ENCODE peak calls at places on chromosome 6, in nine cellular contexts. I, A, P, G, K, T, W, H and R are unnamed samples.

GRCh38 chr6:164124986-164125385 is 710.5 kb downstream of the QKI start:
- DNase-seq in I (no peak), A (no peak), P (no peak), G (no peak), K (no peak), T (no peak), W (no peak), H (no peak), R (no peak)

GRCh38 chr6:5746392-5747140 is 260.2 kb downstream of the NRN1 start:
- DNase-seq in I (no peak), A (no peak), P (peak; percentile 30), G (no peak), K (no peak), T (no peak), W (no peak), H (no peak), R (no peak)

GRCh38 chr6:11876934-11877433 is 98.4 kb upstream of the ADTRP start:
- DNase-seq in I (no peak), A (no peak), P (no peak), G (no peak), K (no peak), T (no peak), W (no peak), H (no peak), R (no peak)

GRCh38 chr6:291697-292505 is at the start of gene DUSP22:
- DNase-seq in I (peak; percentile 89), A (peak; percentile 88), P (peak; percentile 89), G (peak; percentile 95), K (peak; percentile 33), T (peak; percentile 89), W (peak; percentile 96), H (peak; percentile 64), R (peak; percentile 85)

GRCh38 chr6:113329942-113330897 is 526.9 kb upstream of the MARCKS start:
- DNase-seq in I (no peak), A (no peak), P (peak; percentile 47), G (no peak), K (no peak), T (no peak), W (no peak), H (no peak), R (no peak)

GRCh38 chr6:26743157-26743821 is 83.7 kb upstream of the ZNF322 start:
- DNase-seq in I (no peak), A (no peak), P (no peak), G (no peak), K (peak; percentile 27), T (peak; percentile 44), W (no peak), H (peak; percentile 77), R (no peak)

GRCh38 chr6:132763269-132763668 is 5.6 kb upstream of the VNN2 start:
- DNase-seq in I (no peak), A (no peak), P (no peak), G (no peak), K (no peak), T (no peak), W (no peak), H (no peak), R (no peak)

GRCh38 chr6:149190228-149190831 is 127.2 kb upstream of the TAB2 start:
- DNase-seq in I (no peak), A (no peak), P (peak; percentile 62), G (no peak), K (no peak), T (peak; percentile 68), W (no peak), H (peak; percentile 39), R (no peak)

GRCh38 chr6:73121421-73121993 is 103.8 kb downstream of the KHDC1L start:
- DNase-seq in I (no peak), A (no peak), P (no peak), G (no peak), K (peak; percentile 29), T (peak; percentile 29), W (no peak), H (peak; percentile 22), R (no peak)

GRCh38 chr6:31581511-31582229 is 554 bp downstream of the LTB start:
- DNase-seq in I (no peak), A (no peak), P (peak; percentile 38), G (no peak), K (no peak), T (no peak), W (peak; percentile 77), H (peak; percentile 2), R (no peak)

GRCh38 chr6:153129873-153130514 is 1.1 kb downstream of the RGS17 start:
- DNase-seq in I (no peak), A (no peak), P (no peak), G (no peak), K (no peak), T (no peak), W (peak; percentile 75), H (peak; percentile 5), R (no peak)

GRCh38 chr6:30130887-30131862 is 4.8 kb upstream of the TRIM40 start:
- DNase-seq in I (peak; percentile 54), A (peak; percentile 61), P (peak; percentile 77), G (no peak), K (peak; percentile 62), T (peak; percentile 92), W (no peak), H (peak; percentile 68), R (peak; percentile 65)

GRCh38 chr6:100464910-100465700 is at the start of gene SIM1:
- DNase-seq in I (no peak), A (peak; percentile 41), P (no peak), G (no peak), K (no peak), T (peak; percentile 65), W (peak; percentile 85), H (peak; percentile 43), R (no peak)

GRCh38 chr6:47438481-47439347 is 38.9 kb upstream of the CD2AP start:
- DNase-seq in I (no peak), A (peak; percentile 69), P (no peak), G (no peak), K (no peak), T (no peak), W (no peak), H (no peak), R (no peak)

GRCh38 chr6:16824804-16825777 is 63.8 kb upstream of the ATXN1 start:
- DNase-seq in I (no peak), A (no peak), P (no peak), G (no peak), K (no peak), T (no peak), W (no peak), H (no peak), R (no peak)

GRCh38 chr6:90611543-90611864 is 24.6 kb upstream of the MAP3K7 start:
- DNase-seq in I (no peak), A (no peak), P (no peak), G (no peak), K (no peak), T (no peak), W (no peak), H (peak; percentile 1), R (no peak)
- H3K4me3 ChIP-seq in I (peak overlapping the region; percentile 45), A (peak overlapping the region; percentile 59), P (peak overlapping the region; percentile 27), G (peak overlapping the region; percentile 89), K (peak overlapping the region; percentile 64), T (peak overlapping the region; percentile 63), W (peak overlapping the region; percentile 69), H (peak overlapping the region; percentile 63), R (peak overlapping the region; percentile 64)

GRCh38 chr6:118704911-118705310 is 53.5 kb upstream of the CEP85L start:
- DNase-seq in I (no peak), A (no peak), P (no peak), G (no peak), K (no peak), T (peak; percentile 61), W (no peak), H (peak; percentile 50), R (no peak)

GRCh38 chr6:118708736-118709135 is 57.3 kb upstream of the CEP85L start:
- DNase-seq in I (no peak), A (no peak), P (no peak), G (no peak), K (peak; percentile 66), T (peak; percentile 61), W (no peak), H (no peak), R (no peak)

GRCh38 chr6:118706702-118707101 is 55.3 kb upstream of the CEP85L start:
- DNase-seq in I (no peak), A (no peak), P (no peak), G (no peak), K (no peak), T (no peak), W (no peak), H (peak; percentile 27), R (no peak)

GRCh38 chr6:118708055-118708454 is 56.7 kb upstream of the CEP85L start:
- DNase-seq in I (no peak), A (no peak), P (no peak), G (no peak), K (no peak), T (peak; percentile 77), W (no peak), H (peak; percentile 72), R (no peak)

GRCh38 chr6:118705799-118706481 is 54.5 kb upstream of the CEP85L start:
- DNase-seq in I (peak; percentile 29), A (no peak), P (peak; percentile 27), G (no peak), K (peak; percentile 14), T (peak; percentile 89), W (no peak), H (peak; percentile 67), R (no peak)
- H3K4me3 ChIP-seq in I (no peak overlapping the region), A (peak overlapping the region; percentile 16), P (no peak overlapping the region), G (peak overlapping the region; percentile 41), K (no peak overlapping the region), T (peak overlapping the region; percentile 46), W (peak overlapping the region; percentile 4), H (peak overlapping the region; percentile 35), R (no peak overlapping the region)

DNA sequence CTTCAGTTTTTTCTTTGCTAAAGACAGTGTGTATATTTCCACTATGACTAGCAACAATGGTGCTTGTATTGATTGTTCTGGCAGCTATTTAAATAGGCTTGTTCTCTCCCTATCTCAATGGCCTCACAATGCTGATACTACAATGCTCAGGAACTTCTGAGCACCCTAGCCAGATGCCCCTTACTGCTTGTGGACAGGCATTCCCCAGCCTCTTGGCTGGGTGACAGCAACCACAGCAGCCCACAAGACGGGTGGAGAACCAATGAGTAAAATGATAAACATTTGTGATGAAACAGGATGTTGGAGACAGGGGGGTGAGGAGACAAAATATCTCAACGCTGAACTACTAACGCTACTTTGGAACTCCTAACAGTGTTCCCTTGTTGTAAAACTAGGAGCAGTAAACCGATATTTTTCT is 42.3 kb downstream of the HIVEP2 start:
- DNase-seq in I (no peak), A (peak; percentile 49), P (no peak), G (no peak), K (peak; percentile 96), T (peak; percentile 99), W (peak; percentile 78), H (peak; percentile 98), R (peak; percentile 72)
- H3K4me3 ChIP-seq in I (no peak overlapping the region), A (no peak overlapping the region), P (no peak overlapping the region), G (peak overlapping the region; percentile 12), K (no peak overlapping the region), T (no peak overlapping the region), W (no peak overlapping the region), H (no peak overlapping the region), R (no peak overlapping the region)

GRCh38 chr6:38234141-38234540 is 405.6 kb downstream of the BTBD9 start:
- DNase-seq in I (no peak), A (no peak), P (no peak), G (no peak), K (no peak), T (no peak), W (no peak), H (no peak), R (no peak)

GRCh38 chr6:38239719-38240451 is 399.8 kb downstream of the BTBD9 start:
- DNase-seq in I (no peak), A (no peak), P (no peak), G (no peak), K (no peak), T (no peak), W (no peak), H (no peak), R (no peak)

GRCh38 chr6:38233161-38233791 is 406.5 kb downstream of the BTBD9 start:
- DNase-seq in I (no peak), A (no peak), P (no peak), G (no peak), K (no peak), T (no peak), W (no peak), H (peak; percentile 69), R (no peak)

GRCh38 chr6:38234934-38235678 is 404.6 kb downstream of the BTBD9 start:
- DNase-seq in I (no peak), A (no peak), P (no peak), G (no peak), K (no peak), T (no peak), W (no peak), H (no peak), R (no peak)
- H3K4me3 ChIP-seq in I (no peak overlapping the region), A (no peak overlapping the region), P (no peak overlapping the region), G (no peak overlapping the region), K (no peak overlapping the region), T (no peak overlapping the region), W (no peak overlapping the region), H (no peak overlapping the region), R (no peak overlapping the region)